ENCODE peak calls at places on chromosomes 7 and 10, in five cellular contexts. F is lung, R is stomach, C is endodermal cell, X is transverse colon. O is an unnamed sample. For H3K4me1, the result is how much of the 10 kb centered on the place peaks cover.

GRCh38 chr10:27019827-27020226 is 80.5 kb downstream of the ANKRD26 start:
- DNase-seq in C (no peak), X (no peak), R (no peak), F (no peak), O (no peak)

GRCh38 chr7:108525327-108525984 is 479 bp downstream of the PNPLA8 start:
- DNase-seq in R (no peak), F (peak), X (no peak), C (peak), O (peak)

GRCh38 chr10:18400911-18401260 is 250.5 kb downstream of the NSUN6 start:
- DNase-seq in R (no peak), F (no peak), C (peak), X (peak), O (peak)

GRCh38 chr7:66626236-66626957 is 2.3 kb upstream of the KCTD7 start:
- DNase-seq in F (no peak), R (no peak), C (no peak), X (no peak), O (peak)

GRCh38 chr10:69317175-69318086 is 39.1 kb downstream of the HK1 start:
- DNase-seq in C (peak), X (no peak), F (no peak), R (no peak), O (no peak)

GRCh38 chr10:14653271-14654161 is 121.2 kb downstream of the FAM107B start:
- DNase-seq in F (no peak), R (peak), X (no peak), C (peak), O (peak)

GRCh38 chr10:133318494-133319127 is 9.9 kb downstream of the ZNF511 start:
- DNase-seq in F (peak), R (peak), C (peak), X (peak), O (peak)

GRCh38 chr7:130351664-130352015 is 7.0 kb downstream of the CPA5 start:
- DNase-seq in X (no peak), R (no peak), F (no peak), C (no peak), O (no peak)

GRCh38 chr7:51019891-51020855 is 237.5 kb upstream of the GRB10 start:
- DNase-seq in C (no peak), R (no peak), X (no peak), F (no peak), O (no peak)

GRCh38 chr7:25858562-25859411 is 293.2 kb upstream of the NFE2L3 start:
- DNase-seq in X (peak), F (no peak), R (no peak), C (peak), O (no peak)

GRCh38 chr7:66669088-66669487 is 40.4 kb downstream of the KCTD7 start:
- DNase-seq in R (no peak), X (no peak), C (no peak), F (no peak), O (no peak)

GRCh38 chr10:86106616-86107015 is 260.0 kb downstream of the GRID1 start:
- DNase-seq in R (no peak), F (no peak), C (peak), X (no peak), O (no peak)

GRCh38 chr7:2638224-2638991 is 6.6 kb downstream of the TTYH3 start:
- DNase-seq in X (no peak), F (no peak), R (no peak), C (no peak), O (peak)

GRCh38 chr10:80160361-80161128 is 28.0 kb downstream of the PLAC9 start:
- DNase-seq in F (no peak), R (no peak), X (no peak), C (no peak), O (no peak)

GRCh38 chr10:120810298-120810697 is 40.9 kb upstream of the WDR11 start:
- DNase-seq in C (peak), X (peak), F (no peak), R (no peak), O (no peak)

GRCh38 chr7:128351296-128352123 is 7.8 kb upstream of the RBM28 start:
- DNase-seq in F (no peak), C (peak), R (no peak), X (no peak), O (no peak)

GRCh38 chr7:149719050-149719899 is 54.1 kb downstream of the ZNF467 start:
- DNase-seq in F (no peak), R (no peak), X (no peak), C (no peak), O (no peak)

GRCh38 chr10:45368181-45368580 is 5.8 kb upstream of the ALOX5 start:
- DNase-seq in R (no peak), X (no peak), F (no peak), C (no peak), O (no peak)

GRCh38 chr10:30793093-30793492 is 163.5 kb upstream of the LYZL2 start:
- DNase-seq in F (no peak), C (no peak), X (no peak), R (no peak), O (no peak)

GRCh38 chr7:118059209-118059608 is 124.8 kb upstream of the LSM8 start:
- DNase-seq in R (no peak), X (no peak), F (no peak), C (no peak), O (no peak)

GRCh38 chr7:1898628-1899185 is 228.6 kb downstream of the ELFN1 start:
- DNase-seq in X (no peak), F (no peak), C (no peak), R (no peak), O (no peak)

GRCh38 chr7:123054357-123055133 is 59.0 kb upstream of the TAS2R16 start:
- DNase-seq in C (peak), R (peak), F (no peak), X (no peak), O (no peak)

GRCh38 chr10:80539421-80539999 is 1.8 kb downstream of the SH2D4B start:
- DNase-seq in C (peak), X (peak), F (peak), R (no peak), O (no peak)

GRCh38 chr7:28168393-28169158 is 12.0 kb downstream of the JAZF1 start:
- DNase-seq in X (no peak), R (no peak), F (no peak), C (no peak), O (peak)

GRCh38 chr10:78531088-78531487 is 497.4 kb downstream of the RPS24 start:
- DNase-seq in R (no peak), F (no peak), X (no peak), C (no peak), O (no peak)

GRCh38 chr7:81527651-81528050 is 242.2 kb downstream of the HGF start:
- DNase-seq in C (no peak), X (no peak), R (no peak), F (no peak), O (no peak)

GRCh38 chr10:91088300-91089140 is 131.9 kb upstream of the PCGF5 start:
- DNase-seq in X (no peak), C (no peak), F (no peak), R (no peak), O (no peak)

GRCh38 chr7:153047569-153047968 is 288.0 kb downstream of the ACTR3B start:
- DNase-seq in C (no peak), X (no peak), R (no peak), F (no peak), O (no peak)

GRCh38 chr7:68107968-68108367 is 1111.3 kb downstream of the TYW1 start:
- DNase-seq in F (no peak), X (no peak), R (no peak), C (no peak), O (no peak)

GRCh38 chr7:1924185-1924817 is 254.2 kb downstream of the ELFN1 start:
- DNase-seq in R (no peak), X (no peak), F (no peak), C (no peak), O (no peak)

GRCh38 chr10:63257784-63258183 is 124.7 kb downstream of the NRBF2 start:
- DNase-seq in R (no peak), F (no peak), X (no peak), C (no peak), O (no peak)

GRCh38 chr7:50349963-50350944 is 45.7 kb downstream of the IKZF1 start:
- DNase-seq in C (peak), F (no peak), X (no peak), R (no peak), O (no peak)

GRCh38 chr7:88842217-88842616 is 46.7 kb upstream of the TEX47 start:
- DNase-seq in C (no peak), X (no peak), R (no peak), F (no peak), O (no peak)

GRCh38 chr7:53446170-53446569 is 410.7 kb downstream of the POM121L12 start:
- DNase-seq in X (no peak), C (no peak), R (no peak), F (no peak), O (no peak)

GRCh38 chr7:69994907-69995542 is 396.8 kb downstream of the AUTS2 start:
- DNase-seq in R (peak), C (no peak), X (no peak), F (no peak), O (no peak)

GRCh38 chr10:114684085-114684821 is 26.2 kb upstream of the ABLIM1 start:
- DNase-seq in X (peak), F (peak), C (no peak), R (peak), O (peak)

GRCh38 chr7:150876817-150877526 is 24.7 kb downstream of the AOC1 start:
- DNase-seq in R (peak), X (peak), C (peak), F (peak), O (peak)

GRCh38 chr10:133195611-133196010 is 34.4 kb upstream of the UTF1 start:
- DNase-seq in R (no peak), C (no peak), X (no peak), F (no peak), O (no peak)

GRCh38 chr7:83036721-83037380 is 125.8 kb downstream of the PCLO start:
- DNase-seq in C (no peak), F (no peak), X (no peak), R (no peak), O (no peak)

GRCh38 chr10:3813267-3813666 is 28.3 kb upstream of the KLF6 start:
- DNase-seq in X (no peak), R (no peak), F (no peak), C (no peak), O (no peak)

GRCh38 chr10:3813986-3814831 is 29.2 kb upstream of the KLF6 start:
- DNase-seq in X (no peak), R (no peak), F (no peak), C (no peak), O (peak)

GRCh38 chr10:3817002-3817401 is 32.0 kb upstream of the KLF6 start:
- DNase-seq in X (no peak), C (no peak), R (no peak), F (no peak), O (no peak)

GRCh38 chr10:3812141-3812540 is 27.1 kb upstream of the KLF6 start:
- DNase-seq in C (no peak), F (no peak), R (no peak), X (no peak), O (peak)

DNA sequence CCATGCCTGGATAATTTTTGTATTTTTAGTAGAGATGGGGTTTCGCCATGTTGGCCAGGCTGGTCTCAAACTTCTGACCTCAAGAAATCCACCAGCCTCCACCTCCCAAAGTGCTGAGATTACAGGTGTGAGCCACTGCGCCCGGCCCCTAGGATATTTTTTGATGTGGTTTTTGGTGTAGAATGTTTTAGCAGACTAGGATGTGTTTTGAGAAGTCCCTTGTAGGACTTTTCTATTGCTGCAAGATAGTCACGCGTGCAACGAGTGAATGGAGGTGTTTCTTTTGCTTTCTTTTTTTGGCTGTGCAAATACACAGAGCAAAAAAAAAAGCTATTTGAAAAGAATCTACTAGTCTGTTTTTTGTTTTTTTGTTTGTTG is 29.8 kb upstream of the KLF6 start:
- DNase-seq in R (no peak), C (no peak), F (no peak), X (no peak), O (no peak)
- H3K4me1 ChIP-seq in R (under half), C (under half), F (under half), X (under half), O (under half)

GRCh38 chr7:47444376-47445098 is 137.4 kb downstream of the TNS3 start:
- DNase-seq in R (no peak), C (no peak), F (no peak), X (peak), O (peak)
- H3K4me1 ChIP-seq in R (under half), C (under half), F (under half), X (under half), O (under half)

GRCh38 chr10:546451-546850 is 143.0 kb downstream of the DIP2C start:
- DNase-seq in R (no peak), C (no peak), F (no peak), X (no peak), O (no peak)
- H3K4me1 ChIP-seq in R (under half), C (under half), F (under half), X (under half), O (under half)

GRCh38 chr7:12708314-12708713 is 20.9 kb downstream of the ARL4A start:
- DNase-seq in X (no peak), C (no peak), F (no peak), R (no peak), O (no peak)

GRCh38 chr7:12706900-12707536 is 19.6 kb downstream of the ARL4A start:
- DNase-seq in C (no peak), R (no peak), X (no peak), F (no peak), O (no peak)

GRCh38 chr7:12709731-12710502 is 22.5 kb downstream of the ARL4A start:
- DNase-seq in C (no peak), R (no peak), F (no peak), X (no peak), O (no peak)

GRCh38 chr7:12703881-12704280 is 16.4 kb downstream of the ARL4A start:
- DNase-seq in X (no peak), C (no peak), R (no peak), F (no peak), O (no peak)

DNA sequence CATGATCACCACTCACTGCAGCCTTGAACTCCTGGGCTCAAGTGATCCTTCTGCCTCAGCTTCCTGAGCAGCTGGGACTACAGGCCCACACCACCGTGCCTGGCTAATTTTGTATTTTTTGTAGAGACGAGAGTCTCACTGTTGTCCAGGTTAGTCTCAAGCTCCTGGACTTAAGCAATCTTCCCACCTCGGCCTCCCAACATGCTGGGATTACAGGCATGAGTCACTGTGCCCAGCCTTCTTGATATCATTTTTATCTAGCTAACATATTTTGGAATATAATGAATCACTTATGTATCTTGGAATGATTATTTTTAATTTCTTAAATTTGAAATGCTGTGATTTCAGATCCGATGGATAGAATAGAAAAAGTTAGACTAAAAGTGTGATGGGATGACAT is 18.4 kb downstream of the ARL4A start:
- DNase-seq in X (no peak), C (no peak), R (no peak), F (no peak), O (no peak)
- H3K4me1 ChIP-seq in X (under half), C (under half), R (under half), F (under half), O (under half)

GRCh38 chr7:116546054-116546453 is 21.2 kb downstream of the CAV1 start:
- DNase-seq in R (no peak), X (no peak), C (no peak), F (no peak), O (no peak)

GRCh38 chr7:116543664-116544063 is 18.8 kb downstream of the CAV1 start:
- DNase-seq in X (no peak), F (no peak), R (no peak), C (no peak), O (no peak)

GRCh38 chr7:116544488-116544887 is 19.7 kb downstream of the CAV1 start:
- DNase-seq in X (no peak), C (no peak), F (no peak), R (no peak), O (no peak)

GRCh38 chr7:116546916-116547315 is 22.1 kb downstream of the CAV1 start:
- DNase-seq in F (no peak), C (no peak), X (no peak), R (no peak), O (no peak)

GRCh38 chr7:116545411-116545993 is 20.7 kb downstream of the CAV1 start:
- DNase-seq in X (no peak), R (no peak), F (no peak), C (no peak), O (no peak)
- H3K4me1 ChIP-seq in X (under half), R (under half), F (half or more), C (under half), O (under half)

GRCh38 chr10:124725171-124725631 is 19.0 kb downstream of the FAM53B start:
- DNase-seq in X (no peak), F (no peak), R (no peak), C (no peak), O (no peak)

GRCh38 chr10:124723826-124724225 is 20.4 kb downstream of the FAM53B start:
- DNase-seq in X (no peak), C (no peak), F (no peak), R (no peak), O (no peak)

GRCh38 chr10:124724279-124725027 is 19.7 kb downstream of the FAM53B start:
- DNase-seq in X (peak), F (no peak), C (no peak), R (peak), O (peak)

GRCh38 chr10:124727389-124727960 is 16.7 kb downstream of the FAM53B start:
- DNase-seq in X (peak), F (no peak), R (no peak), C (no peak), O (no peak)

GRCh38 chr10:124725791-124726190 is 18.4 kb downstream of the FAM53B start:
- DNase-seq in C (no peak), R (no peak), X (no peak), F (no peak), O (no peak)
- H3K4me1 ChIP-seq in C (under half), R (half or more), X (half or more), F (under half), O (half or more)

GRCh38 chr7:37342170-37342569 is 106.5 kb downstream of the ELMO1 start:
- DNase-seq in F (no peak), C (no peak), X (no peak), R (no peak), O (no peak)
- H3K4me1 ChIP-seq in F (under half), C (under half), X (under half), R (under half), O (under half)

GRCh38 chr10:32941357-32941756 is 16.7 kb downstream of the ITGB1 start:
- DNase-seq in F (no peak), R (no peak), C (no peak), X (no peak), O (no peak)

GRCh38 chr10:32940321-32941264 is 17.4 kb downstream of the ITGB1 start:
- DNase-seq in F (no peak), C (no peak), R (no peak), X (no peak), O (no peak)

GRCh38 chr10:32943854-32944661 is 14.0 kb downstream of the ITGB1 start:
- DNase-seq in R (no peak), C (peak), F (no peak), X (peak), O (peak)

GRCh38 chr10:32943395-32943794 is 14.6 kb downstream of the ITGB1 start:
- DNase-seq in F (no peak), X (no peak), R (no peak), C (no peak), O (no peak)

GRCh38 chr10:32942081-32942480 is 15.9 kb downstream of the ITGB1 start:
- DNase-seq in F (no peak), C (no peak), R (no peak), X (no peak), O (no peak)
- H3K4me1 ChIP-seq in F (under half), C (under half), R (half or more), X (half or more), O (under half)

O was measured in thyroid gland.